ENCODE peak calls at places on chromosomes 13 and 19, in six cellular contexts. J is Calu3, M is heart right ventricle, S is B cell, E is left ventricle myocardium inferior, O is GM06990. T is an unnamed sample.

GRCh38 chr19:32614916-32615315 is 33.9 kb downstream of the PDCD5 start:
- DNase-seq in S (no peak), O (no peak), E (no peak), J (no peak), M (no peak), T (no peak)

GRCh38 chr13:112696001-112696868 is 6.4 kb downstream of the ATP11A start:
- DNase-seq in M (no peak), S (no peak), J (no peak), E (no peak), O (no peak), T (no peak)

GRCh38 chr19:13633109-13633508 is 126.8 kb upstream of the CACNA1A start:
- DNase-seq in E (no peak), J (peak), M (no peak), O (no peak), S (no peak), T (no peak)

GRCh38 chr19:14118165-14119051 is 846 bp upstream of the PRKACA start:
- DNase-seq in O (peak), J (no peak), E (peak), M (peak), S (no peak), T (no peak)

GRCh38 chr19:43620061-43621001 is 902 bp upstream of the ZNF428 start:
- DNase-seq in J (no peak), M (no peak), O (no peak), S (no peak), E (no peak), T (no peak)

GRCh38 chr13:65555973-65556372 is 1674.2 kb downstream of the PCDH9 start:
- DNase-seq in E (no peak), M (no peak), J (no peak), S (no peak), O (no peak), T (no peak)

GRCh38 chr13:105587786-105588185 is 947.7 kb downstream of the EFNB2 start:
- DNase-seq in M (no peak), J (peak), S (no peak), O (no peak), E (no peak), T (no peak)

GRCh38 chr19:41192574-41193419 is at the start of gene CYP2S1:
- DNase-seq in S (no peak), J (peak), O (no peak), M (no peak), E (no peak), T (no peak)

GRCh38 chr19:12936582-12936981 is 1.8 kb upstream of the CALR start:
- DNase-seq in M (no peak), O (no peak), S (no peak), E (no peak), J (no peak), T (no peak)

GRCh38 chr19:45087531-45087930 is 5.4 kb upstream of the PPP1R37 start:
- DNase-seq in O (no peak), S (no peak), J (no peak), M (no peak), E (no peak), T (no peak)

GRCh38 chr13:45295536-45295935 is 45.4 kb downstream of the TPT1 start:
- DNase-seq in E (no peak), S (no peak), O (no peak), J (no peak), M (peak), T (no peak)

GRCh38 chr13:49494645-49495044 is 1.1 kb upstream of the PHF11 start:
- DNase-seq in M (no peak), J (no peak), S (no peak), E (no peak), O (no peak), T (no peak)

GRCh38 chr13:49499889-49500660 is 4.3 kb downstream of the PHF11 start:
- DNase-seq in M (no peak), E (no peak), S (no peak), J (no peak), O (no peak), T (no peak)

GRCh38 chr13:49498211-49498610 is 2.5 kb downstream of the PHF11 start:
- DNase-seq in S (no peak), O (no peak), E (no peak), M (no peak), J (no peak), T (no peak)

GRCh38 chr13:49497272-49497671 is 1.5 kb downstream of the PHF11 start:
- DNase-seq in O (no peak), E (no peak), S (no peak), J (no peak), M (no peak), T (no peak)

GRCh38 chr13:49495783-49496762 is at the start of gene PHF11:
- DNase-seq in O (peak), J (peak), S (peak), E (peak), M (peak), T (peak)
- TF ChIP-seq CTCF in O (peak), J (peak), S (no peak), E (peak), M (peak), T (peak)

DNA sequence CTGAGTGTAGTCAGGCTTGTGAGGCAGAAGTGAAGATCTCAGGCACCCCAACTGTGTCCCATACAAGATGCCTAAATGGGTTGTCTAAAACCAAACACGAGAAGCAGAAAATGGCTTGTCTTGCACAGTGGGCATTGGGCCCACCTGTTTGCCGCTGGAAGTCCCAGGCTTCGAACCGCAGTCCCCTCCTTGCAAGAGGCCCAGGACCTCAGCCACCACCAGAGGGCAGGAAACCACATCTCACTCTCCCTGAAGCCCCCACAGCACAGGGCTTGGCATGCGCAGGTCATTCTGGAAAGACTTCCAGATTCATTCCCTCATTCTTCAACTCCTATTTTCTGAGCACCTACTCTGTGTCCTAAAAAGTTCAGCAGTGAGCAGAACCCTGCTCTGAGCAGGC is 973.7 kb downstream of the UQCRFS1 start:
- DNase-seq in J (no peak), S (no peak), O (no peak), M (no peak), E (no peak), T (peak)
- TF ChIP-seq CTCF in J (no peak), S (no peak), O (peak), M (no peak), E (no peak), T (peak)

GRCh38 chr19:5823579-5824281 is 15.8 kb downstream of the FUT6 start:
- DNase-seq in J (peak), O (no peak), M (no peak), E (no peak), S (no peak), T (peak)
- TF ChIP-seq CTCF in J (peak), O (no peak), M (no peak), E (no peak), S (no peak), T (peak)

GRCh38 chr13:73275163-73275562 is 216.4 kb downstream of the KLF5 start:
- DNase-seq in O (no peak), M (no peak), E (no peak), S (no peak), J (no peak), T (no peak)
- TF ChIP-seq CTCF in O (no peak), M (no peak), E (no peak), S (no peak), J (no peak), T (peak)

GRCh38 chr13:33550885-33551284 is 265.3 kb upstream of the STARD13 start:
- DNase-seq in M (no peak), S (no peak), O (peak), J (no peak), E (no peak), T (no peak)
- TF ChIP-seq CTCF in M (no peak), S (no peak), O (no peak), J (no peak), E (no peak), T (no peak)

GRCh38 chr13:23175920-23176319 is 4.9 kb upstream of the SGCG start:
- DNase-seq in S (no peak), E (no peak), O (no peak), J (no peak), M (no peak), T (no peak)
- TF ChIP-seq CTCF in S (no peak), E (no peak), O (peak), J (no peak), M (peak), T (peak)

DNA sequence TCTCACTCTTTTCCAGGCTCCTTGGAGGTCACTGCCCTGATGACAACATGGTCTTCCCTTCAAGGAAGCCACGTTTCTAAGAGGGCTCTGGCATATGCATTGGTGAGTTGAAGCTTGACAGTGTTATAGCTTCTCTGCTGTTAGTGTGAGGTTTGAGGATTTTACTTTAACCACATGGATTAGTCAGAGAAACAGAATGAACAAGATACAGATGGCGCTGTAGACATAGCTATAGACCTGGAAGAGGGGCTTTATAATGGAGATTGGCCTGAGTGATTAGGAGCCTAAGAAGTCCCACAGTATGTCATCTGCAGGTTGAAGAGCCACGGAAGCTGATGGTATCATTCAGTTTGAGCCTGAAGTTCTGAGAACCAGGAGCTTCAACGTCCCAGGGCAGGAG is 18.4 kb upstream of the URI1 start:
- DNase-seq in S (no peak), O (no peak), M (no peak), J (no peak), E (no peak), T (no peak)
- TF ChIP-seq CTCF in S (no peak), O (peak), M (no peak), J (no peak), E (no peak), T (no peak)

GRCh38 chr19:19111967-19112580 is 26.2 kb downstream of the TMEM161A start:
- DNase-seq in O (no peak), M (no peak), S (no peak), J (no peak), E (no peak), T (no peak)

GRCh38 chr19:19109601-19110000 is 28.7 kb downstream of the TMEM161A start:
- DNase-seq in S (no peak), M (no peak), E (no peak), O (no peak), J (no peak), T (no peak)

GRCh38 chr19:19113040-19113541 is 25.2 kb downstream of the TMEM161A start:
- DNase-seq in S (no peak), J (no peak), M (no peak), E (no peak), O (no peak), T (no peak)

GRCh38 chr19:19111138-19111835 is 27.0 kb downstream of the TMEM161A start:
- DNase-seq in J (no peak), S (no peak), E (no peak), M (no peak), O (no peak), T (no peak)

DNA sequence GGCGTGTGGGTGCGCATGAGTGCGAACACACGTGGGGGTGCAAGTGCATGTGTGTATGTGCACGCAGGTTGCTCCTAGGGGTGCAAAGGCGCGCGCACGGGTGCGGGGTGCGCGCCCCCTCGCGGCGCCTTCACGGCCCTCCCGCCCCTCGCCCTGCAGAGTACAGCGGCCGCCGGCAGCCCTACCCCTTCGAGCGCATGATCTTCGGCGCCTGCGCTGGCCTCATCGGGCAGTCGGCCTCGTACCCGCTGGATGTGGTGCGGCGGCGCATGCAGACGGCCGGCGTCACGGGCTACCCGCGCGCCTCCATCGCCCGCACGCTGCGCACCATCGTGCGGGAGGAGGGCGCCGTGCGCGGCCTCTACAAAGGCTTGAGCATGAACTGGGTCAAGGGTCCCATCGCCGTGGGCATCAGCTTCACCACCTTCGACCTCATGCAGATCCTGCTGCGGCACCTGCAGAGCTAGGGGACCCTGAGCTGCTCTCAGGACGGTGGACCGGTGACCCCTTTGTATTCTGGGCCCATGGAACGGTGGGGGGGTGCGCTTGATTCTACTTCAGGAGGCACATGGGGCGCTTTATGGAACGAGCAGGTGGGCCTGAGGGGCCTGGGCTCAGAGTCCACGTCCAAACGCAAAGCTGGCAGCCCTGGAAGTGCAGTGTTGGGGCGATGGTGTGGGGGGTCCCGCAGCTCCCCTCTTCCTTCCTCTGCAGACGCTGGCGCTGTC is 27.7 kb downstream of the TMEM161A start:
- DNase-seq in O (peak), M (no peak), E (no peak), J (no peak), S (no peak), T (peak)
- TF ChIP-seq CTCF in O (peak), M (peak), E (peak), J (no peak), S (peak), T (peak)

GRCh38 chr19:50226536-50226935 is 23.1 kb downstream of the MYH14 start:
- DNase-seq in M (no peak), O (no peak), J (no peak), E (no peak), S (no peak), T (no peak)

GRCh38 chr19:50221087-50221486 is 17.7 kb downstream of the MYH14 start:
- DNase-seq in M (no peak), J (no peak), S (no peak), E (no peak), O (no peak), T (no peak)

GRCh38 chr19:50224986-50225747 is 21.7 kb downstream of the MYH14 start:
- DNase-seq in O (no peak), J (no peak), S (no peak), E (peak), M (peak), T (no peak)

GRCh38 chr19:50223439-50223716 is 20.0 kb downstream of the MYH14 start:
- DNase-seq in S (no peak), M (no peak), E (no peak), O (no peak), J (no peak), T (no peak)

GRCh38 chr19:50222691-50223438 is 19.4 kb downstream of the MYH14 start:
- DNase-seq in M (no peak), O (no peak), E (no peak), S (no peak), J (no peak), T (no peak)
- TF ChIP-seq CTCF in M (no peak), O (no peak), E (no peak), S (no peak), J (no peak), T (no peak)

DNA sequence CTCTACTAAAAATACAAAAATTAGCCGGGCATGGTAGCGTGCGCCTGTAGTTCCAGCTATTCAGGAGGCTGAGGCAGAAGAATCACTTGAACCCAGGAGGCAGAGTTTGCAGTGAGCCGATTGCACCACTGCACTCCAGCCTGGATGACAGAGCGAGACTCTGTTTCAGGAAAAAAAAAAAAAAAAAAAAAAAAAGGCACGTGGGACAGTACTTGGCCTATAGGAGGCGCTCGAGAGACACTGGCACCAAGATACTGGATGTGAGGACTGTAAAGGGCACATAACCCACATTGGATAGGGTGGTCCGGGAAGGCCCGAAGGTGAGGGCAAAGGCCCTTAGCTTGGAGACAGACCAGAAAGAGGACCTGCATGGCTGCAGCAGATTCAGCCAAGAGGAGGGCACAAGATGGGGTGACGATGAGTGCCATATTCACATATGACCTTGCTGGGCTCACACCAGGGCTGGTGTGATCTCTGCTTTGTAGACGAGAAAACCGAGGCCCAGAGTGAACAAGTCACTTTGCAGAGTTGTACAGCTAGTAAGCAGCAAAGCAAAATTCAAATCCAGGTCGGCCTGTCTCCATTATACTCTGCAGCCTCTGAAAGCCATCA is 89.4 kb downstream of the DPF1 start:
- DNase-seq in E (no peak), S (no peak), J (peak), O (no peak), M (peak), T (peak)
- TF ChIP-seq CTCF in E (peak), S (peak), J (peak), O (peak), M (peak), T (peak)